ENCODE peak calls at places on chromosome 22, in five cellular contexts. V is GM12892, C is GM12891, D is H1, H is SK-N-SH. T is an unnamed sample.

GRCh38 chr22:17131686-17132085 is 10.5 kb upstream of the TMEM121B start:
- DNase-seq in V (no peak), C (no peak), D (peak; percentile 17), H (no peak), T (no peak)

GRCh38 chr22:30444632-30445437 is 19.3 kb downstream of the MTFP1 start:
- DNase-seq in V (peak; percentile 73), C (no peak), D (peak; percentile 59), H (peak; percentile 86), T (no peak)

GRCh38 chr22:39938509-39938908 is 21.7 kb upstream of the TMA7B start:
- DNase-seq in V (no peak), C (no peak), D (no peak), H (no peak), T (no peak)

GRCh38 chr22:37486224-37486845 is at the start of gene MFNG:
- DNase-seq in V (peak; percentile 97), C (peak; percentile 97), D (no peak), H (peak; percentile 91), T (peak; percentile 26)

GRCh38 chr22:40342521-40342920 is 3.8 kb upstream of the ADSL start:
- DNase-seq in V (no peak), C (no peak), D (no peak), H (no peak), T (no peak)

GRCh38 chr22:49765951-49766350 is 61.7 kb downstream of the BRD1 start:
- DNase-seq in V (no peak), C (no peak), D (no peak), H (peak; percentile 26), T (no peak)

GRCh38 chr22:49975543-49976389 is 15.2 kb downstream of the PIM3 start:
- DNase-seq in V (peak; percentile 55), C (no peak), D (no peak), H (peak; percentile 55), T (no peak)

GRCh38 chr22:50699754-50700386 is 27.2 kb downstream of the SHANK3 start:
- DNase-seq in V (no peak), C (no peak), D (peak; percentile 33), H (no peak), T (no peak)

GRCh38 chr22:46945481-46945880 is 183.0 kb downstream of the TBC1D22A start:
- DNase-seq in V (no peak), C (no peak), D (no peak), H (no peak), T (no peak)

GRCh38 chr22:46946383-46946965 is 184.0 kb downstream of the TBC1D22A start:
- DNase-seq in V (no peak), C (no peak), D (no peak), H (no peak), T (no peak)

GRCh38 chr22:46948411-46949144 is 186.1 kb downstream of the TBC1D22A start:
- DNase-seq in V (no peak), C (no peak), D (no peak), H (no peak), T (no peak)

GRCh38 chr22:46951326-46951725 is 188.9 kb downstream of the TBC1D22A start:
- DNase-seq in V (no peak), C (no peak), D (no peak), H (no peak), T (no peak)

DNA sequence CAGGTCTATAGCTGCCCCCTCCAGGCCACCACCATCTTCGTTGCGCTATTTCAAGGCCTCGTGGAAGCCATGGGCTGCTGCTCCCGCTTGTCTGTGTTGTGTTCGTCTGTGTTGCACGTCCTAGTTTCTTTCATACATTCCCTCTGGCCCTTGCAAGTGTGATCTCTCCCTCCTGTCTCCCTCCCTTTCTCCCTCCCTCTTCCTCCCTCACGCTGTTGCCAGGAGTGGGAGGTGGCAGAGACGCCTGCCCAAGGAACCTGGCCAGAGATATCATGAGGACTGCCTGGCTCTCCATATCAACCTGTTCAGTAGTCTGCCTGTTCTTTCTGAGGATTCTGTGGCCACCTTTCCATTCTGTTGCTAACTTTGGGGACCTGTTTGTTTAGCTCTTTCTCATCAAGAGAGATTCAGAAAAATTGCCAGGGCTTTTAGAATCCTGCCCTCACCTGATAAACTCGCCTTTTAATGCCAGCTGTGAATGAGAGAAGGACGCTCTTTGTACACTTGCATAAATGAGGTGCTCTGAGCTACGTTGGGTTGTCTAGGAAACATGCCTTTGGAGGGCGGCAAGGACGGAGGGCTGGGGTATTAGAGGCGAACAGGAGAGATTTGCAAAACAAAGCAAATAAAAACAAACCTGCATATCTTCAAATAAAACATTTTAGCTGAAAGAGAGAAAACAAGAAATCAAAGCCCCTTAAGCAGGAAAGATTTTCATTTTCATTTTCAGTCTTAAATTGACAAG is 185.2 kb downstream of the TBC1D22A start:
- DNase-seq in V (no peak), C (no peak), D (no peak), H (no peak), T (no peak)
- TF ChIP-seq TAF1 in V (no peak), C (no peak), D (no peak), H (no peak), T (no peak)

GRCh38 chr22:33654173-33654890 is 265.9 kb downstream of the LARGE1 start:
- DNase-seq in V (no peak), C (no peak), D (no peak), H (no peak), T (no peak)
- TF ChIP-seq TAF1 in V (no peak), C (no peak), D (no peak), H (no peak), T (no peak)

DNA sequence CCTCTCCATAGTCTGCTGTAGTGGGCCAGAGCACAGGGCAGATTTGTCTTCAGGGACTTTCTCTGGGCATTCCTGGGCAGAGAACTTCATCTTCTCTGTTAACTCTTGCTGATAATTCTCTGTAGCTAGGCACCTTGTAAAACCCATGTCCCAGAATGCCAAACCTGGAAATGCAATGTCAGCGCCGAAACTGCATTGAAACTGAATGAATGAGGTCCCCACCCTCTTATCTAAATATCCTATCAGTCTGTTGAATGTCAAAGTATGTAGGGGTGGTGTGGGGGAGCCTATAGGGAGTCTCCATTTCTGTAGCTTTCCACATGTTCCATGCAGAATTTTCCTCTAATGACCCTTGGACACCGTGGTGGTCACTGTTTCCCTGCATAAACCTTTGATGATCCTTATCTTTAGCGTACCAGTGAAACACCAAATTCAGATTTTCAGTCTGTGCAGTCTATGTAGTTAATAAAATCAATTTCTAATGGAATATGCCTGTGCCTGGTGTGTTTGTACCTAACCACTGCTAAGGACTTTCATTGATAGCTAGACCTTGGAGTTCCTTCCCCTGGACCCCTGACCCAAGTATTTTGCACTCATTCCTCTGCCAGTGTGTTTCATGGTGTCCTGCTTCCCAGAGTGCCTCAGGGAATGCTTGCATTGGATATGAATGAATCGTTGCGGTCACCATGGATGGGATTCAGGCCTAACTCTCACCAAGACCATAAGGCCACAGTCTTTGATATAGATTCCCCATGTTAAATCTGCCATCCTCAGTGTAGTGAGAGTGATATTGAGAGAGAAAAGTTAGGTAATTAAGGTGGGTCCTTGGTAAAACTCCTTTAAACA is 2.5 kb upstream of the CABIN1 start:
- DNase-seq in V (no peak), C (no peak), D (no peak), H (no peak), T (no peak)
- TF ChIP-seq TAF1 in V (no peak), C (no peak), D (no peak), H (no peak), T (no peak)

GRCh38 chr22:19555651-19556050 is 31.4 kb upstream of the CLDN5 start:
- DNase-seq in V (no peak), C (no peak), D (no peak), H (no peak), T (no peak)

GRCh38 chr22:19559956-19560355 is 35.7 kb upstream of the CLDN5 start:
- DNase-seq in V (no peak), C (no peak), D (no peak), H (no peak), T (no peak)

GRCh38 chr22:19554834-19555404 is 30.7 kb upstream of the CLDN5 start:
- DNase-seq in V (no peak), C (no peak), D (peak; percentile 41), H (peak; percentile 40), T (no peak)

GRCh38 chr22:19556963-19557545 is 32.8 kb upstream of the CLDN5 start:
- DNase-seq in V (no peak), C (no peak), D (no peak), H (no peak), T (no peak)

DNA sequence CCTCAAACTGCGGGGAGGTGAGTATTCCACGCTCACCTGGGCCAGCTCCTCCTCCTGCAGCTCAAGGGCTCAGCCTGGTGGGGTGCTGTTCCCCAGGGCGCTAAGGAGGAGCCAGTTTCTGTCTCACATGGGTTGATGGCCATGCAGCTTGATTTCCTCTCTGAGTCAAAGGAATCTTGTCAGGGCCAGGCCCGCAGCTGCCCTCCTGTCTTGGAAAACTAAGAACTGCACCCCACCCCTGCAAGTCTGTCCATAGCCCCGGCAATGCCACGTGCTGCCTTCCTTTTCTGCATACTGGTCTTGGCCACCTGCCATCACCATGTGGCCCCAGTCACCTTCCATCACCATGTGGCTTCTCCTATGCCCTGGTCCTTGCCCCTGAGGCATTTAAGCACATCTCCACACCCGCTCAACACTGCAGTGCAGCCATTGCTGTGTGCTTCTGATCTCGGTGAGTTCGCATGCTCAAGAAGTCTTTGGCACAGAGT is 35.2 kb upstream of the CLDN5 start:
- DNase-seq in V (no peak), C (no peak), D (no peak), H (no peak), T (no peak)
- TF ChIP-seq TAF1 in V (no peak), C (no peak), D (no peak), H (no peak), T (no peak)

GRCh38 chr22:23216331-23217170 is 36.2 kb downstream of the BCR start:
- DNase-seq in V (no peak), C (no peak), D (no peak), H (no peak), T (no peak)
- TF ChIP-seq TAF1 in V (no peak), C (no peak), D (no peak), H (no peak), T (no peak)

GRCh38 chr22:23289130-23289503 is 108.8 kb downstream of the BCR start:
- DNase-seq in V (no peak), C (no peak), D (no peak), H (no peak), T (no peak)
- TF ChIP-seq TAF1 in V (no peak), C (no peak), D (no peak), H (no peak), T (no peak)

T was measured in GM12878.